ENCODE peak calls at places on chromosome 13, in six cellular contexts. D is upper lobe of left lung, F is A549, V is HepG2, I is K562, H is GM12878. L is an unnamed sample. For H3K4me1, the result is how much of the 10 kb centered on the place peaks cover.

GRCh38 chr13:33322474-33322827 is 36.9 kb upstream of the STARD13 start:
- ATAC-seq in D (peak), V (no peak), I (no peak), F (no peak), H (no peak), L (peak)

GRCh38 chr13:29514720-29515310 is 80.7 kb downstream of the SLC7A1 start:
- ATAC-seq in F (no peak), I (no peak), V (no peak), D (no peak), H (no peak), L (no peak)

GRCh38 chr13:23212621-23213020 is 31.8 kb downstream of the SGCG start:
- ATAC-seq in D (no peak), F (no peak), I (no peak), V (no peak), H (no peak), L (no peak)

GRCh38 chr13:73929287-73929932 is 204.8 kb downstream of the KLF12 start:
- ATAC-seq in I (no peak), D (no peak), H (no peak), V (no peak), F (no peak), L (no peak)

GRCh38 chr13:102907016-102907756 is 61.4 kb downstream of the ERCC5 start:
- ATAC-seq in H (peak), D (no peak), I (no peak), V (no peak), F (no peak), L (no peak)

GRCh38 chr13:58434943-58435342 is 803.4 kb downstream of the PCDH17 start:
- ATAC-seq in D (no peak), H (no peak), V (no peak), F (no peak), I (no peak), L (no peak)

GRCh38 chr13:28237944-28238343 is 99.6 kb downstream of the PAN3 start:
- ATAC-seq in F (no peak), D (no peak), V (no peak), I (no peak), H (no peak), L (no peak)

GRCh38 chr13:20430296-20430695 is 95.4 kb downstream of the CRYL1 start:
- ATAC-seq in F (no peak), D (no peak), V (no peak), H (no peak), I (peak), L (no peak)

GRCh38 chr13:50945669-50946068 is 36.1 kb downstream of the RNASEH2B start:
- ATAC-seq in H (no peak), D (no peak), F (no peak), V (no peak), I (no peak), L (no peak)

GRCh38 chr13:71252191-71252704 is 614.8 kb downstream of the DACH1 start:
- ATAC-seq in F (no peak), D (no peak), I (no peak), V (no peak), H (peak), L (no peak)

GRCh38 chr13:90246005-90246404 is 1101.5 kb upstream of the MIR17HG start:
- ATAC-seq in V (no peak), I (no peak), D (no peak), H (no peak), F (no peak), L (no peak)

GRCh38 chr13:50214514-50214913 is 199.3 kb downstream of the KCNRG start:
- ATAC-seq in V (no peak), H (no peak), F (no peak), I (no peak), D (no peak), L (no peak)

GRCh38 chr13:77894743-77895142 is 23.9 kb downstream of the EDNRB start:
- ATAC-seq in H (no peak), V (no peak), F (no peak), D (no peak), I (no peak), L (no peak)

GRCh38 chr13:30982911-30983310 is 50.5 kb downstream of the TEX26 start:
- ATAC-seq in D (no peak), I (no peak), V (no peak), F (no peak), H (no peak), L (no peak)

GRCh38 chr13:99558570-99559180 is 57.4 kb downstream of the TM9SF2 start:
- ATAC-seq in F (no peak), D (no peak), H (no peak), I (no peak), V (no peak), L (no peak)

GRCh38 chr13:110390572-110390971 is 83.5 kb downstream of the COL4A2 start:
- ATAC-seq in I (no peak), V (no peak), D (no peak), F (no peak), H (no peak), L (no peak)

GRCh38 chr13:35598233-35598632 is 121.7 kb upstream of the MAB21L1 start:
- ATAC-seq in D (no peak), V (no peak), F (no peak), I (no peak), H (no peak), L (no peak)

GRCh38 chr13:94858856-94859811 is 146.8 kb upstream of the SOX21 start:
- ATAC-seq in F (no peak), V (no peak), I (no peak), D (peak), H (no peak), L (peak)

GRCh38 chr13:109869312-109870237 is 83.2 kb upstream of the IRS2 start:
- ATAC-seq in I (peak), H (peak), D (peak), F (peak), V (no peak), L (peak)

GRCh38 chr13:75666646-75667351 is 30.7 kb downstream of the LMO7 start:
- ATAC-seq in I (no peak), F (no peak), D (no peak), H (no peak), V (no peak), L (no peak)

GRCh38 chr13:94435604-94436226 is 43.8 kb downstream of the DCT start:
- ATAC-seq in I (peak), H (peak), F (peak), D (peak), V (peak), L (peak)

GRCh38 chr13:100550433-100550832 is 38.2 kb downstream of the GGACT start:
- ATAC-seq in V (no peak), D (peak), F (no peak), H (no peak), I (no peak), L (peak)

GRCh38 chr13:96772426-96772825 is 221.8 kb downstream of the OXGR1 start:
- ATAC-seq in V (no peak), F (no peak), H (no peak), I (no peak), D (no peak), L (no peak)

GRCh38 chr13:103299079-103299478 is 232.9 kb upstream of the SLC10A2 start:
- ATAC-seq in I (no peak), H (no peak), F (no peak), V (no peak), D (no peak), L (no peak)

GRCh38 chr13:49545661-49546060 is 39.7 kb downstream of the RCBTB1 start:
- ATAC-seq in I (no peak), H (no peak), F (no peak), V (no peak), D (no peak), L (no peak)

GRCh38 chr13:27347373-27347772 is 76.7 kb downstream of the RASL11A start:
- ATAC-seq in F (no peak), I (no peak), H (no peak), V (no peak), D (no peak), L (no peak)

GRCh38 chr13:87667686-87668085 is 3.5 kb upstream of the SLITRK5 start:
- ATAC-seq in V (no peak), H (no peak), D (no peak), F (no peak), I (no peak), L (no peak)
- TF ChIP-seq EP300 in V (no peak), H (no peak), D (no peak), F (no peak), I (no peak), L (no peak)

GRCh38 chr13:113453962-113454361 is 674 bp upstream of the ADPRHL1 start:
- ATAC-seq in D (no peak), F (no peak), H (no peak), I (no peak), V (no peak), L (no peak)

GRCh38 chr13:113452942-113453901 is at the start of gene ADPRHL1:
- ATAC-seq in I (no peak), V (no peak), F (no peak), D (no peak), H (no peak), L (no peak)

GRCh38 chr13:113448885-113449692 is 4.2 kb downstream of the ADPRHL1 start:
- ATAC-seq in F (peak), H (peak), D (peak), I (peak), V (peak), L (peak)

GRCh38 chr13:113449693-113450347 is 3.5 kb downstream of the ADPRHL1 start:
- ATAC-seq in I (no peak), D (no peak), V (peak), F (no peak), H (no peak), L (no peak)

DNA sequence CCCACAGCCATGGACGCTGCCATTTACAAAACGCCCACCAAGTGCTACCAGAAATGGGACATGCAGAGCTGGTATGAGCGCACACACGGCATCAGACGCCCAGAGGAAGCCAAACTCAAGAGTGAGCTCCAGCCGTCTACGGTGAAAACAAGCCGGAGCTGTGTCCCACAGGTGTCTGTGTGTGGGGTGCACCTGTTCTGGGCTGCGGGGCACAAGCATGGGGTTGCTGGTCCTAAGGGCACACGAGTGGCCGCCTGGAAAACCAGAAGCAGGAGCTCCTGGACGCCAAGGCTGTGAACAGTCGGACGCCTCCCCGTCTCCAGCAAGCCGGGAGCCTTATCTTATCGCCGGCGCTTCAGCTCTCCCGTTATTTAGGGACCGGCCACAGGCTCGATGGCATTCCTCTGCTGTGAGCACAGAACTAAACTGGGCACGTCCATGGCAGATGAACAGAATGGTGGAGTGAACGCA is 1.3 kb downstream of the ADPRHL1 start:
- ATAC-seq in H (no peak), D (no peak), V (no peak), F (no peak), I (no peak), L (no peak)
- H3K4me1 ChIP-seq in H (under half), D (under half), V (under half), F (under half), I (under half), L (under half)

GRCh38 chr13:112586334-112586733 is 1.6 kb downstream of the TUBGCP3 start:
- ATAC-seq in H (peak), I (no peak), F (no peak), V (no peak), D (no peak), L (no peak)

GRCh38 chr13:112587767-112588489 is at the start of gene TUBGCP3:
- ATAC-seq in V (peak), I (peak), H (peak), F (peak), D (peak), L (peak)

GRCh38 chr13:112583592-112584277 is 4.2 kb downstream of the TUBGCP3 start:
- ATAC-seq in D (peak), V (no peak), H (peak), F (no peak), I (peak), L (no peak)

GRCh38 chr13:112588490-112589297 is 741 bp upstream of the TUBGCP3 start:
- ATAC-seq in F (no peak), H (no peak), I (no peak), V (no peak), D (no peak), L (no peak)

DNA sequence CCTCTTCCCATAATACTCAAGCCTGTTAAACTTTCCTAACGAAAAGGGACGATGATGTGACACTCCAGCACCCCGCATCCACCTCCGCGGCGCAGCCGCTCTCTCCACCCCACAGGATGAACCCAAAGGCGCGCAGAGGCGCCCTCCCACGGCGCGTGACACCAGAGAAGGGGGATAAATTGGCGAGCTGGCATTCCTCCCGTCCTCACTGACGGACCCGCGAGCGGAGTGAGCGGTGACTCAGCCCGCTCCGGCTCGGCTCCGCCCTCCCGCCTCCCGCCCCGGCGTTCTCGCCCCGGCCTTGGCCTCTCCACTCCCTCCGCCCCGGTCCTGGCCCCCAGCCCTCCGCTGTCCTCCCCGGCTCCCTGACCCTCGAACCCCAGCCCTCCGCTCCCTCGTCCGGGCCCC is 590 bp downstream of the TUBGCP3 start:
- ATAC-seq in D (peak), I (peak), H (peak), F (peak), V (peak), L (peak)
- TF ChIP-seq CTCF in D (no peak), I (peak), H (no peak), F (no peak), V (peak), L (peak)

DNA sequence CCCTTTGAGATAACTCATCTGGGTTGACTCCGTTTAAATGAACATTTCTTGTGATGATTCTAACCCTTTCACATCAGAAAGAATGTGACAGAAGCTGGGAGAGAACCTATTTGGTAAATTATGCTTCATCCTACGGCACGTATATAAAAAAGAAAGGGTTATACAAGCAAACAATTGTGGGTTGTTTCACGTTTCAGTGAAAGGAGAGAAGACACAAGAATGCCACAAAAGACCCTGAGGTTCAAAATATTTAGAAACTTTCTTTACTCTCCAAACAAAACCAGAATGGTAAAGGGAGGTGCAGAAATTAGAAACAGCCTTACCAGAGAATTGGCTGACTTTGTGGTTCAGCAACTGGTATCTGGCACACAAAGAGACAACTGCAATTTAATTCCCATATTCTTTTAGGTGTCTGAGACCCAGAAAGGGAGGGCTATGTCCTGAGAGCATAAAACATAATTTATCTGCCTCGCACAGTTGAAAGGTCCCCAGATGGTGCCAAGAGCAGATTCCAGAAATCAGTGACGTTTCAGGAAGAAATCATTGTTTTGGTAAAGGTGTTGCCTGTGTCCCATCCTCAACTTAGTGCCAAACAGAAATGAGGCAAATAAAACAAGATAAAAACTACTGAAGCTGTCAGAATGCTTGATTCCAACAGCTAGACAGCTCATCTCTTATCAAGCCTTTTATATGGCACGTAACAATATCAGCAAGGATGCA is 361.4 kb downstream of the EFNB2 start:
- ATAC-seq in D (no peak), V (no peak), I (no peak), H (no peak), F (no peak), L (no peak)
- TF ChIP-seq EP300 in D (no peak), V (no peak), I (no peak), H (no peak), F (no peak), L (no peak)